ENCODE peak calls at places on chromosome 19, in nine cellular contexts. One of them, this sample, is unnamed.

GRCh38 chr19:57302020-57302465 is 18.2 kb upstream of the ZNF543 start:
- DNase-seq in heart left ventricle: no peak
- DNase-seq in CD8-positive, alpha-beta T cell: no peak
- DNase-seq in omental fat pad: no peak
- DNase-seq in body of pancreas: no peak
- DNase-seq in A549: no peak
- DNase-seq in astrocyte: peak; percentile 83
- DNase-seq in AG09319: peak; percentile 86
- DNase-seq in endothelial cell: no peak
- DNase-seq in this sample: no peak

GRCh38 chr19:38251564-38252051 is 4.6 kb downstream of the PPP1R14A start:
- DNase-seq in body of pancreas: no peak
- DNase-seq in heart left ventricle: peak; percentile 79
- DNase-seq in A549: no peak
- DNase-seq in omental fat pad: no peak
- DNase-seq in astrocyte: no peak
- DNase-seq in CD8-positive, alpha-beta T cell: no peak
- DNase-seq in endothelial cell: no peak
- DNase-seq in AG09319: no peak
- DNase-seq in this sample: no peak

GRCh38 chr19:2700660-2701360 is 1.7 kb downstream of the GNG7 start:
- DNase-seq in AG09319: no peak
- DNase-seq in body of pancreas: no peak
- DNase-seq in astrocyte: no peak
- DNase-seq in endothelial cell: no peak
- DNase-seq in omental fat pad: no peak
- DNase-seq in A549: no peak
- DNase-seq in CD8-positive, alpha-beta T cell: no peak
- DNase-seq in heart left ventricle: no peak
- DNase-seq in this sample: no peak

GRCh38 chr19:55088021-55088451 is 12.4 kb downstream of the EPS8L1 start:
- DNase-seq in A549: no peak
- DNase-seq in CD8-positive, alpha-beta T cell: no peak
- DNase-seq in endothelial cell: no peak
- DNase-seq in heart left ventricle: no peak
- DNase-seq in omental fat pad: no peak
- DNase-seq in AG09319: no peak
- DNase-seq in body of pancreas: no peak
- DNase-seq in astrocyte: no peak
- DNase-seq in this sample: no peak

GRCh38 chr19:1273263-1274041 is 1.9 kb upstream of the FAM174C start:
- DNase-seq in astrocyte: no peak
- DNase-seq in omental fat pad: no peak
- DNase-seq in AG09319: no peak
- DNase-seq in A549: no peak
- DNase-seq in heart left ventricle: no peak
- DNase-seq in CD8-positive, alpha-beta T cell: no peak
- DNase-seq in endothelial cell: no peak
- DNase-seq in body of pancreas: peak; percentile 20
- DNase-seq in this sample: no peak

GRCh38 chr19:40424637-40425449 is 949 bp downstream of the SERTAD1 start:
- DNase-seq in A549: no peak
- DNase-seq in heart left ventricle: no peak
- DNase-seq in body of pancreas: peak; percentile 16
- DNase-seq in AG09319: no peak
- DNase-seq in endothelial cell: no peak
- DNase-seq in astrocyte: no peak
- DNase-seq in omental fat pad: no peak
- DNase-seq in CD8-positive, alpha-beta T cell: no peak
- DNase-seq in this sample: no peak

GRCh38 chr19:46081928-46082727 is 41.3 kb upstream of the IGFL4 start:
- DNase-seq in astrocyte: peak; percentile 59
- DNase-seq in body of pancreas: peak; percentile 40
- DNase-seq in omental fat pad: no peak
- DNase-seq in heart left ventricle: no peak
- DNase-seq in AG09319: no peak
- DNase-seq in CD8-positive, alpha-beta T cell: no peak
- DNase-seq in endothelial cell: peak; percentile 31
- DNase-seq in A549: peak; percentile 70
- DNase-seq in this sample: peak; percentile 63

GRCh38 chr19:55256562-55257460 is 2.0 kb downstream of the PPP6R1 start:
- DNase-seq in heart left ventricle: no peak
- DNase-seq in astrocyte: no peak
- DNase-seq in endothelial cell: no peak
- DNase-seq in CD8-positive, alpha-beta T cell: no peak
- DNase-seq in omental fat pad: no peak
- DNase-seq in body of pancreas: no peak
- DNase-seq in AG09319: no peak
- DNase-seq in A549: no peak
- DNase-seq in this sample: no peak

GRCh38 chr19:39937094-39937493 is 2.7 kb upstream of the FCGBP start:
- DNase-seq in body of pancreas: no peak
- DNase-seq in A549: no peak
- DNase-seq in endothelial cell: no peak
- DNase-seq in AG09319: no peak
- DNase-seq in astrocyte: no peak
- DNase-seq in omental fat pad: no peak
- DNase-seq in heart left ventricle: no peak
- DNase-seq in CD8-positive, alpha-beta T cell: peak; percentile 46
- DNase-seq in this sample: peak; percentile 65

GRCh38 chr19:1239796-1240737 is 1.5 kb upstream of the ATP5F1D start:
- DNase-seq in endothelial cell: peak; percentile 95
- DNase-seq in astrocyte: peak; percentile 76
- DNase-seq in AG09319: peak; percentile 77
- DNase-seq in CD8-positive, alpha-beta T cell: peak; percentile 94
- DNase-seq in heart left ventricle: peak; percentile 91
- DNase-seq in body of pancreas: peak; percentile 88
- DNase-seq in omental fat pad: peak; percentile 78
- DNase-seq in A549: peak; percentile 79
- DNase-seq in this sample: peak; percentile 100

GRCh38 chr19:45137179-45137761 is 23.5 kb downstream of the NKPD1 start:
- DNase-seq in heart left ventricle: peak; percentile 57
- DNase-seq in endothelial cell: no peak
- DNase-seq in omental fat pad: no peak
- DNase-seq in astrocyte: peak; percentile 25
- DNase-seq in CD8-positive, alpha-beta T cell: no peak
- DNase-seq in A549: no peak
- DNase-seq in body of pancreas: no peak
- DNase-seq in AG09319: no peak
- DNase-seq in this sample: peak; percentile 86

GRCh38 chr19:3186377-3186688 is 603 bp downstream of the NCLN start:
- DNase-seq in AG09319: no peak
- DNase-seq in endothelial cell: no peak
- DNase-seq in CD8-positive, alpha-beta T cell: no peak
- DNase-seq in heart left ventricle: peak; percentile 31
- DNase-seq in astrocyte: no peak
- DNase-seq in body of pancreas: no peak
- DNase-seq in A549: no peak
- DNase-seq in omental fat pad: no peak
- DNase-seq in this sample: no peak

GRCh38 chr19:3471954-3472655 is 8.2 kb downstream of the SMIM24 start:
- DNase-seq in CD8-positive, alpha-beta T cell: peak; percentile 30
- DNase-seq in omental fat pad: no peak
- DNase-seq in endothelial cell: peak; percentile 68
- DNase-seq in AG09319: no peak
- DNase-seq in A549: no peak
- DNase-seq in astrocyte: no peak
- DNase-seq in heart left ventricle: no peak
- DNase-seq in body of pancreas: no peak
- DNase-seq in this sample: peak; percentile 62

GRCh38 chr19:8451885-8452284 is 7.1 kb downstream of the HNRNPM start:
- DNase-seq in endothelial cell: no peak
- DNase-seq in CD8-positive, alpha-beta T cell: no peak
- DNase-seq in omental fat pad: no peak
- DNase-seq in AG09319: no peak
- DNase-seq in heart left ventricle: no peak
- DNase-seq in A549: peak; percentile 38
- DNase-seq in body of pancreas: no peak
- DNase-seq in astrocyte: peak; percentile 77
- DNase-seq in this sample: no peak

GRCh38 chr19:45601524-45602522 is at the start of gene GPR4:
- DNase-seq in omental fat pad: no peak
- DNase-seq in heart left ventricle: peak; percentile 48
- DNase-seq in endothelial cell: peak; percentile 64
- DNase-seq in body of pancreas: no peak
- DNase-seq in CD8-positive, alpha-beta T cell: no peak
- DNase-seq in AG09319: no peak
- DNase-seq in astrocyte: no peak
- DNase-seq in A549: no peak
- DNase-seq in this sample: peak; percentile 31

GRCh38 chr19:30338878-30339623 is 33.1 kb upstream of the ZNF536 start:
- DNase-seq in heart left ventricle: no peak
- DNase-seq in CD8-positive, alpha-beta T cell: no peak
- DNase-seq in endothelial cell: no peak
- DNase-seq in astrocyte: no peak
- DNase-seq in A549: no peak
- DNase-seq in body of pancreas: no peak
- DNase-seq in omental fat pad: no peak
- DNase-seq in AG09319: no peak
- DNase-seq in this sample: no peak

GRCh38 chr19:38057954-38058690 is 151.1 kb downstream of the SIPA1L3 start:
- DNase-seq in AG09319: no peak
- DNase-seq in endothelial cell: no peak
- DNase-seq in astrocyte: no peak
- DNase-seq in body of pancreas: peak; percentile 82
- DNase-seq in CD8-positive, alpha-beta T cell: no peak
- DNase-seq in A549: peak; percentile 54
- DNase-seq in heart left ventricle: no peak
- DNase-seq in omental fat pad: no peak
- DNase-seq in this sample: no peak

GRCh38 chr19:4343845-4344713 is 717 bp downstream of the MPND start:
- DNase-seq in CD8-positive, alpha-beta T cell: peak; percentile 21
- DNase-seq in A549: no peak
- DNase-seq in heart left ventricle: no peak
- DNase-seq in endothelial cell: no peak
- DNase-seq in omental fat pad: no peak
- DNase-seq in astrocyte: no peak
- DNase-seq in body of pancreas: peak; percentile 37
- DNase-seq in AG09319: no peak
- DNase-seq in this sample: peak; percentile 18

GRCh38 chr19:58067240-58067912 is 8.3 kb downstream of the ZNF135 start:
- DNase-seq in body of pancreas: no peak
- DNase-seq in astrocyte: no peak
- DNase-seq in CD8-positive, alpha-beta T cell: no peak
- DNase-seq in endothelial cell: no peak
- DNase-seq in heart left ventricle: no peak
- DNase-seq in omental fat pad: no peak
- DNase-seq in AG09319: no peak
- DNase-seq in A549: no peak
- DNase-seq in this sample: no peak

GRCh38 chr19:55111238-55111831 is 6.1 kb downstream of the PPP1R12C start:
- DNase-seq in endothelial cell: no peak
- DNase-seq in AG09319: no peak
- DNase-seq in CD8-positive, alpha-beta T cell: no peak
- DNase-seq in heart left ventricle: no peak
- DNase-seq in astrocyte: no peak
- DNase-seq in omental fat pad: no peak
- DNase-seq in A549: no peak
- DNase-seq in body of pancreas: no peak
- DNase-seq in this sample: no peak

GRCh38 chr19:34276614-34277013 is 22.3 kb downstream of the GARRE1 start:
- DNase-seq in body of pancreas: peak; percentile 68
- DNase-seq in endothelial cell: no peak
- DNase-seq in AG09319: no peak
- DNase-seq in heart left ventricle: no peak
- DNase-seq in CD8-positive, alpha-beta T cell: no peak
- DNase-seq in astrocyte: no peak
- DNase-seq in omental fat pad: no peak
- DNase-seq in A549: no peak
- DNase-seq in this sample: no peak

GRCh38 chr19:18942692-18943091 is 1.7 kb upstream of the HOMER3 start:
- DNase-seq in endothelial cell: no peak
- DNase-seq in astrocyte: no peak
- DNase-seq in body of pancreas: no peak
- DNase-seq in heart left ventricle: no peak
- DNase-seq in AG09319: no peak
- DNase-seq in A549: no peak
- DNase-seq in omental fat pad: no peak
- DNase-seq in CD8-positive, alpha-beta T cell: no peak
- DNase-seq in this sample: no peak
- TF ChIP-seq CTCF in endothelial cell: no peak
- TF ChIP-seq CTCF in astrocyte: no peak
- TF ChIP-seq CTCF in body of pancreas: no peak
- TF ChIP-seq CTCF in heart left ventricle: no peak
- TF ChIP-seq CTCF in AG09319: no peak
- TF ChIP-seq CTCF in A549: no peak
- TF ChIP-seq CTCF in omental fat pad: no peak
- TF ChIP-seq CTCF in CD8-positive, alpha-beta T cell: no peak
- TF ChIP-seq CTCF in this sample: no peak

GRCh38 chr19:32748497-32748896 is 28.9 kb downstream of the TDRD12 start:
- DNase-seq in endothelial cell: no peak
- DNase-seq in AG09319: no peak
- DNase-seq in CD8-positive, alpha-beta T cell: peak; percentile 45
- DNase-seq in body of pancreas: peak; percentile 6
- DNase-seq in omental fat pad: no peak
- DNase-seq in A549: peak; percentile 51
- DNase-seq in astrocyte: no peak
- DNase-seq in heart left ventricle: no peak
- DNase-seq in this sample: peak; percentile 52
- TF ChIP-seq CTCF in endothelial cell: no peak
- TF ChIP-seq CTCF in AG09319: no peak
- TF ChIP-seq CTCF in CD8-positive, alpha-beta T cell: peak; percentile 48
- TF ChIP-seq CTCF in body of pancreas: no peak
- TF ChIP-seq CTCF in omental fat pad: no peak
- TF ChIP-seq CTCF in A549: peak; percentile 29
- TF ChIP-seq CTCF in astrocyte: no peak
- TF ChIP-seq CTCF in heart left ventricle: no peak
- TF ChIP-seq CTCF in this sample: peak; percentile 56

DNA sequence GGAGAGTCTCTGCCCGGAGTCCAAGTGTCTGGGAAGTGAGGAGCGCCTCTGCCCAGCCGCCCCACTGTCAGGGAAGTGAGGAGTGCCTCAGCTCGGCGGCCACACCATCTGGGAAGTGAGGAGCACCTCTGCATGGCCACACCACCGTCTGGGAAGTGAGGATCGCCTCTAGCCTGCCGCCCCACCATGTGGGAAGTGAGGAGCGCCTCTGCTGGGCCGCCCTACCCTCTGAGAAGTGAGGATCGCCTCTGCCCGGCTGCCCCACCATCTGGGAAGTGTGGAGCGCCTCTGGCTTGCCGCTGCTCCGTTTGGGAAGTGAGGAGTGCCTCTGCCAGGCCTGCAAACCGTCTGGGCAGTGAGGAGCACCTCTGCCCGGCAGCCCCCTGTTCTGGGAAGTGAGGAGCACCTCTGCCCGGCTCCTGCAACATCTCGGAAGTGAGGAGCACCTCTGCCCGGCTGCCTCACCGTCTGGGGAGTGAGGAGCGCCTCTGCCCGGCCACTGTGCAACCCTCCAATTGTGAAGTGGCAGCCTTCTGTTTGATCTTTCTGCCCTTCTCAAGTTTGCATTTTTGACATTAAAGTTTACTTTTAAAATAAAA is 60.8 kb upstream of the CEACAM21 start:
- DNase-seq in omental fat pad: no peak
- DNase-seq in astrocyte: no peak
- DNase-seq in heart left ventricle: no peak
- DNase-seq in endothelial cell: no peak
- DNase-seq in AG09319: no peak
- DNase-seq in body of pancreas: no peak
- DNase-seq in A549: no peak
- DNase-seq in CD8-positive, alpha-beta T cell: no peak
- DNase-seq in this sample: no peak
- TF ChIP-seq CTCF in omental fat pad: no peak
- TF ChIP-seq CTCF in astrocyte: no peak
- TF ChIP-seq CTCF in heart left ventricle: no peak
- TF ChIP-seq CTCF in endothelial cell: no peak
- TF ChIP-seq CTCF in AG09319: no peak
- TF ChIP-seq CTCF in body of pancreas: no peak
- TF ChIP-seq CTCF in A549: no peak
- TF ChIP-seq CTCF in CD8-positive, alpha-beta T cell: no peak
- TF ChIP-seq CTCF in this sample: no peak

GRCh38 chr19:51357952-51358351 is 8.2 kb downstream of the ETFB start:
- DNase-seq in omental fat pad: no peak
- DNase-seq in astrocyte: no peak
- DNase-seq in CD8-positive, alpha-beta T cell: no peak
- DNase-seq in endothelial cell: no peak
- DNase-seq in heart left ventricle: no peak
- DNase-seq in A549: no peak
- DNase-seq in AG09319: no peak
- DNase-seq in body of pancreas: no peak
- DNase-seq in this sample: no peak
- TF ChIP-seq CTCF in omental fat pad: no peak
- TF ChIP-seq CTCF in astrocyte: no peak
- TF ChIP-seq CTCF in CD8-positive, alpha-beta T cell: no peak
- TF ChIP-seq CTCF in endothelial cell: no peak
- TF ChIP-seq CTCF in heart left ventricle: no peak
- TF ChIP-seq CTCF in A549: no peak
- TF ChIP-seq CTCF in AG09319: no peak
- TF ChIP-seq CTCF in body of pancreas: no peak
- TF ChIP-seq CTCF in this sample: no peak